ENCODE peak calls at places on chromosomes 11 and 22, in nine cellular contexts. K is GM23248, I is thoracic aorta, J is adrenal gland, H is Peyer's patch, A is cardiac muscle cell, Y is tibial nerve, B is HCT116, W is upper lobe of right lung. R is an unnamed sample. For H3K4me1, the result is how much of the 10 kb centered on the place peaks cover.

GRCh38 chr22:24503137-24503850 is 8.2 kb downstream of the UPB1 start:
- DNase-seq in J (peak), W (no peak), I (no peak), Y (no peak), H (no peak), B (peak), A (peak), K (peak), R (peak)

GRCh38 chr11:112073941-112074811 is at the start of the genes NKAPD1 and PIH1D2:
- DNase-seq in H (peak), I (peak), K (peak), A (peak), B (peak), Y (peak), J (peak), W (peak), R (peak)

GRCh38 chr22:44718418-44718817 is 16.4 kb downstream of the PRR5 start:
- DNase-seq in W (no peak), I (no peak), B (no peak), J (no peak), Y (no peak), H (no peak), A (no peak), K (no peak), R (no peak)

GRCh38 chr11:297666-298405 is 1.5 kb downstream of the IFITM5 start:
- DNase-seq in Y (peak), I (no peak), J (no peak), K (peak), B (no peak), W (peak), A (no peak), H (peak), R (no peak)

GRCh38 chr11:62398011-62398994 is 20.5 kb upstream of the SCGB1A1 start:
- DNase-seq in B (no peak), Y (no peak), I (no peak), J (peak), A (peak), W (peak), K (peak), H (no peak), R (no peak)

GRCh38 chr22:37314315-37315046 is 32.2 kb downstream of the CYTH4 start:
- DNase-seq in I (no peak), J (no peak), Y (no peak), H (no peak), A (peak), K (no peak), B (no peak), W (no peak), R (peak)

GRCh38 chr11:108483163-108483562 is 15.0 kb downstream of the POGLUT3 start:
- DNase-seq in A (no peak), H (no peak), K (peak), J (no peak), B (no peak), W (no peak), Y (no peak), I (no peak), R (no peak)

GRCh38 chr11:120646206-120646605 is 134.7 kb downstream of the GRIK4 start:
- DNase-seq in H (no peak), W (peak), B (no peak), I (no peak), A (no peak), Y (no peak), J (no peak), K (no peak), R (no peak)

GRCh38 chr11:57491371-57492061 is 24.0 kb downstream of the SLC43A1 start:
- DNase-seq in Y (no peak), W (peak), H (no peak), B (no peak), I (no peak), A (peak), K (peak), J (peak), R (peak)

GRCh38 chr11:76248210-76248609 is 41.9 kb upstream of the WNT11 start:
- DNase-seq in B (no peak), W (no peak), Y (no peak), H (no peak), K (peak), I (no peak), J (peak), A (peak), R (peak)

GRCh38 chr11:67389477-67389876 is 2.3 kb upstream of the RAD9A start:
- DNase-seq in B (no peak), K (peak), I (no peak), A (no peak), H (peak), J (no peak), Y (no peak), W (no peak), R (no peak)

GRCh38 chr22:37664249-37665101 is 6.0 kb downstream of the PDXP start:
- DNase-seq in J (no peak), W (no peak), H (no peak), I (no peak), Y (peak), A (peak), K (no peak), B (no peak), R (no peak)

GRCh38 chr11:76850815-76851214 is 9.9 kb upstream of the ACER3 start:
- DNase-seq in J (no peak), A (peak), Y (peak), H (no peak), I (no peak), K (peak), W (no peak), B (no peak), R (no peak)

GRCh38 chr22:24977370-24978230 is 25.1 kb downstream of the KIAA1671 start:
- DNase-seq in W (no peak), Y (peak), B (no peak), A (peak), I (no peak), J (peak), H (peak), K (no peak), R (no peak)

GRCh38 chr22:36409911-36410756 is 22.4 kb upstream of the MYH9 start:
- DNase-seq in I (peak), W (peak), H (peak), J (peak), Y (no peak), B (peak), K (no peak), A (peak), R (peak)

GRCh38 chr11:10674991-10675440 is 18.5 kb downstream of the IRAG1 start:
- DNase-seq in W (no peak), B (no peak), J (no peak), I (peak), Y (peak), K (peak), H (no peak), A (no peak), R (no peak)

GRCh38 chr22:25029181-25029580 is 76.7 kb downstream of the KIAA1671 start:
- DNase-seq in W (no peak), J (no peak), A (no peak), K (no peak), I (no peak), Y (no peak), B (no peak), H (no peak), R (no peak)

GRCh38 chr11:77101043-77101537 is 1.6 kb upstream of the OMP start:
- DNase-seq in J (no peak), A (peak), I (no peak), Y (no peak), W (peak), K (peak), H (no peak), B (no peak), R (peak)

GRCh38 chr11:124434699-124435098 is 10.0 kb upstream of the OR8B4 start:
- DNase-seq in H (no peak), Y (no peak), W (no peak), A (no peak), I (no peak), B (no peak), K (no peak), J (no peak), R (no peak)

GRCh38 chr22:36946436-36947158 is 33.2 kb downstream of the CSF2RB start:
- DNase-seq in K (peak), Y (no peak), A (peak), W (no peak), J (peak), I (no peak), H (no peak), B (no peak), R (no peak)

GRCh38 chr11:104594228-104594958 is 303.9 kb downstream of the CASP12 start:
- DNase-seq in A (no peak), H (no peak), J (no peak), Y (no peak), B (no peak), K (peak), W (no peak), I (no peak), R (no peak)

GRCh38 chr11:134414772-134415765 is 3.0 kb upstream of the B3GAT1 start:
- DNase-seq in Y (no peak), I (no peak), A (no peak), H (peak), W (no peak), B (no peak), J (no peak), K (no peak), R (no peak)

GRCh38 chr22:31935961-31936635 is 8.2 kb upstream of the YWHAH start:
- DNase-seq in H (peak), A (no peak), B (no peak), J (no peak), Y (no peak), K (no peak), W (peak), I (no peak), R (no peak)

GRCh38 chr11:76770642-76771445 is 12.3 kb upstream of the TSKU start:
- DNase-seq in I (no peak), B (no peak), A (peak), J (peak), Y (peak), W (no peak), H (peak), K (peak), R (no peak)

GRCh38 chr11:2746401-2747230 is 46.8 kb upstream of the KCNQ1OT1 start:
- DNase-seq in H (no peak), Y (no peak), W (peak), B (no peak), I (no peak), K (no peak), A (no peak), J (no peak), R (no peak)

GRCh38 chr22:30304495-30305244 is 15.4 kb upstream of the CASTOR1 start:
- DNase-seq in I (no peak), Y (no peak), A (no peak), B (no peak), H (no peak), K (peak), W (peak), J (no peak), R (peak)

GRCh38 chr11:12187399-12187798 is 77.0 kb downstream of the MICAL2 start:
- DNase-seq in J (no peak), I (no peak), A (peak), H (no peak), K (no peak), Y (no peak), B (no peak), W (no peak), R (no peak)

GRCh38 chr22:46511391-46512370 is 25.7 kb downstream of the CELSR1 start:
- DNase-seq in W (no peak), I (no peak), B (no peak), H (peak), Y (no peak), J (no peak), K (peak), A (no peak), R (no peak)
- H3K4me1 ChIP-seq in W (under half), I (under half), B (under half), H (under half), Y (under half), J (under half), K (under half), A (under half), R (under half)

DNA sequence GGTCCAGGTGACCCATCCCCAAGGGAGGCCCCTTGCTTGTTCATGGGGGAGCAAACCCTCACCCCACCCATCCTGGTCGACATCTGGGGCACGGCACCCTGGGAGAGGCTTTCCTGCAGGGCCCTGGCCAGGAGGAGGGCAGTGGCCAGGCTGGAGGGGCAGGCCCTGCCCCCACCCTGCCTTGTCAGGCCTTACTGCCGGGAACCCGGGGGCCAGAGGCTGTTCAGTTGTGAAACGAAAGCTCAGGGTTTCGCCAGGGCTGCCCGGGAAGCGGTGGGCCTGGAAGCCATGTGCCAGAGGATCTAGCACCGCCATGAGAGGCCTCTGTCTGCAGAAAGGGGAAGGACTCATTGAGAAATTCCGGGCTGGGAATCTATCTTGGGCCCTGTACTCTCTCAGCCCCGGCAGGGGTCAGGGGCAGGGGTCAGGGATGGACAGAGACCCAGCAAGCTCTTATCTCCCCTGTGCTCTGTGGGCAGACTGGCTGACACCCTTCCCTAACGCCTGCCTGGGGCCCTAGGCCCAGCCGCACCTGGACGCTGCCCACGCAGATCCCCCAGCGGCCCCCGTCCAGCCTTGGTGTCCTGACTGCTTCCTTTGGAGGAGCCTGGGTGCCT is 6.3 kb downstream of the PIM3 start:
- DNase-seq in B (no peak), J (peak), K (no peak), W (peak), I (peak), H (peak), Y (peak), A (peak), R (peak)
- H3K4me1 ChIP-seq in B (under half), J (half or more), K (under half), W (half or more), I (half or more), H (half or more), Y (half or more), A (under half), R (under half)

GRCh38 chr11:30465192-30465591 is 121.0 kb downstream of the MPPED2 start:
- DNase-seq in H (no peak), Y (no peak), I (no peak), K (no peak), W (no peak), J (no peak), B (no peak), A (no peak), R (no peak)
- H3K4me1 ChIP-seq in H (under half), Y (under half), I (half or more), K (under half), W (under half), J (under half), B (under half), A (under half), R (under half)

DNA sequence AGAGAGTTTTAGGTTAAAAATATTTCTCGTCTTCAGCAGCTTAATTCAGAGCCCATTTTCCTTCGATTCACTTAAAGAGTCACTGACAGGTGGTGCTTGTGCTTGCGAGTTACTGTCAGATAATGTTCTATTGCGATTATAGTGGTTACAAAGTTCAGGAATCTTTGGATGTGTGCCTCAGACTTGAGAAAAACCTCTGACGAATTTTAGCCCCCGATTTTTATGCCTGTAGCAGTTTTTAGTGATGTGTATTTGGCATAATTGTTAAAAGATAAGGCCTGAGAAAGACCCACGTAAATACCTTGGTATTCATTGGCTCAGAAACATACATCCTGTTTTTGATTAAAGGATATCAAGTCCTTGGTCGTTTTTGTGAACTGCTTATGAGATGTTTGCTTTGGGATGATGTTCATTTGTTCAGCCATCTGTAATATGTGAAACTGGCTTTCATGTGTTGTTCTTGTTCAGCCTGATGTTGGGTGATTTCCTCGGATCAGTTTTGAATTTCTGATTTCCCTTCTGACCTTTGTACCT is 120.7 kb downstream of the HIPK3 start:
- DNase-seq in W (no peak), I (no peak), A (peak), B (no peak), Y (no peak), H (no peak), K (peak), J (no peak), R (peak)
- H3K4me1 ChIP-seq in W (under half), I (under half), A (under half), B (under half), Y (under half), H (under half), K (under half), J (under half), R (under half)

DNA sequence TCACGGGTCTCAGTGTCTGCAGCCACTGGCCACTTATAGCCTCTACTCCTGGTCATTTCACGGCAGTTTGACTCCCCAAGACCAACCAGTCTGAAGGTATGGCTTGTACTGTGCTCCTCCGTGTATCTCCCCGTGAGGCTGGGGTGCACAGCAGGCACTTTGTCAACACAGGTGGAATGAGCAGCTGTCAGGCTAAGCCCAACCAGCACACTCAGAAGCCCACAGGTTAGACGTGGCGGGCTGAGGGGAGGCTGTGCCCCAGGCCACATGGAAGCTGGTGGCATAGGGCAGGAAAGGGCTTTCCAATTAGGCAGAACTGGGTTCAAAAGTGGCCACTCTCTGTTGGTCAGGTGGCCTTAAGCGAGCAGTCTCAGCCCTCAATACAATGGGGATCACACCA is 7.0 kb downstream of the TP53I11 start:
- DNase-seq in A (no peak), B (no peak), H (no peak), Y (no peak), W (no peak), J (no peak), K (no peak), I (no peak), R (no peak)
- H3K4me1 ChIP-seq in A (under half), B (under half), H (under half), Y (under half), W (under half), J (under half), K (under half), I (under half), R (under half)

R was measured in endothelial cell of umbilical vein.